ENCODE peak calls at places on chromosome X, in eight cellular contexts. T, Y, A, W, U, I, B and X are unnamed samples.

GRCh38 chrX:149837639-149838038 is 43.3 kb upstream of the MAGEA8 start:
- DNase-seq in U (no peak), B (no peak), A (no peak), T (no peak), I (no peak), Y (no peak), W (no peak), X (no peak)

GRCh38 chrX:54208531-54208930 is 25.5 kb upstream of the FAM120C start:
- DNase-seq in A (no peak), T (no peak), U (no peak), I (no peak), Y (no peak), B (no peak), W (no peak), X (no peak)

GRCh38 chrX:45621356-45622041 is 420.8 kb upstream of the DIPK2B start:
- DNase-seq in U (no peak), I (no peak), T (no peak), B (no peak), W (no peak), Y (no peak), A (no peak), X (no peak)

GRCh38 chrX:47283015-47283771 is 50.4 kb downstream of the USP11 start:
- DNase-seq in B (no peak), U (no peak), T (no peak), A (no peak), I (peak; percentile 36), W (peak; percentile 30), Y (peak; percentile 58), X (peak; percentile 6)

GRCh38 chrX:149825424-149825823 is 43.7 kb downstream of the MAGEA9 start:
- DNase-seq in Y (peak; percentile 43), T (no peak), B (no peak), A (no peak), I (no peak), U (no peak), W (no peak), X (no peak)

GRCh38 chrX:113741744-113742143 is 842.1 kb upstream of the HTR2C start:
- DNase-seq in W (no peak), U (no peak), T (no peak), I (no peak), Y (no peak), A (no peak), B (no peak), X (no peak)

GRCh38 chrX:30590368-30590767 is 12.8 kb upstream of the TASL start:
- DNase-seq in W (no peak), B (no peak), Y (no peak), T (no peak), A (no peak), I (no peak), U (no peak), X (no peak)

GRCh38 chrX:140151316-140151715 is 186.0 kb upstream of the CXorf66 start:
- DNase-seq in A (no peak), U (no peak), I (no peak), W (no peak), B (no peak), T (no peak), Y (no peak), X (no peak)

GRCh38 chrX:11416600-11416999 is 123.4 kb downstream of the AMELX start:
- DNase-seq in W (no peak), U (no peak), I (no peak), A (no peak), B (no peak), T (no peak), Y (peak; percentile 18), X (no peak)

GRCh38 chrX:26925088-26925487 is 538.1 kb downstream of the PPP4R3C start:
- DNase-seq in B (no peak), W (no peak), I (no peak), Y (no peak), T (no peak), A (no peak), U (no peak), X (no peak)

DNA sequence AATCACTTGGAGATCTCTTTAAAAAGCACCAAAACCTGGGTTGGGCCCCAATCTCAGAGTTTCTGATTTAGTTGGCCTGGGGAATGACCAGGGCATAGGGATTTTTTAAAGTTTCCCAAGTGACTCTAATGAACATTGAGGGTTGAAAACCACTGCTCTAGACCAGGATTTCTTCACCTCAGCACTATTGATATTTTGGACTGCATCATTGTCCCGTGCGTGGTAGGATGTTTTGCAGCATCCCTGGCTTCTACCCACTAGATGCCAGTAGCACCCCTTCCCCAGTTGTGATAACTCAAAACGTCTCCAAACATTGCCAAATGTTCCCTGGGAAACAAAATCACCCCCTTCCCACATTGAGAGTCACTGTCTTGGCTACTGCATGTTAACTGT is 61.8 kb downstream of the ATXN3L start:
- DNase-seq in W (no peak), T (no peak), I (no peak), Y (no peak), U (no peak), A (no peak), B (no peak), X (no peak)
- TF ChIP-seq POLR2A in W (no peak), T (no peak), I (no peak), Y (no peak), U (no peak), A (no peak), B (no peak), X (no peak)

GRCh38 chrX:107729558-107730297 is 45.9 kb downstream of the TSC22D3 start:
- DNase-seq in T (no peak), Y (peak; percentile 88), U (no peak), A (no peak), B (no peak), W (peak; percentile 78), I (peak; percentile 69), X (no peak)

GRCh38 chrX:107725761-107726555 is 49.6 kb downstream of the TSC22D3 start:
- DNase-seq in A (no peak), T (no peak), B (no peak), I (peak; percentile 47), Y (peak; percentile 74), W (no peak), U (no peak), X (no peak)

GRCh38 chrX:107730298-107730655 is 45.3 kb downstream of the TSC22D3 start:
- DNase-seq in B (no peak), Y (peak; percentile 55), U (no peak), T (no peak), W (no peak), I (no peak), A (no peak), X (no peak)

GRCh38 chrX:107726809-107727534 is 48.6 kb downstream of the TSC22D3 start:
- DNase-seq in A (no peak), T (no peak), U (no peak), B (no peak), Y (no peak), W (peak; percentile 53), I (no peak), X (no peak)

GRCh38 chrX:107728342-107729099 is 47.1 kb downstream of the TSC22D3 start:
- DNase-seq in W (peak; percentile 51), Y (no peak), B (no peak), U (no peak), T (no peak), A (no peak), I (no peak), X (no peak)
- TF ChIP-seq POLR2A in W (no peak), Y (no peak), B (no peak), U (no peak), T (no peak), A (no peak), I (no peak), X (no peak)

DNA sequence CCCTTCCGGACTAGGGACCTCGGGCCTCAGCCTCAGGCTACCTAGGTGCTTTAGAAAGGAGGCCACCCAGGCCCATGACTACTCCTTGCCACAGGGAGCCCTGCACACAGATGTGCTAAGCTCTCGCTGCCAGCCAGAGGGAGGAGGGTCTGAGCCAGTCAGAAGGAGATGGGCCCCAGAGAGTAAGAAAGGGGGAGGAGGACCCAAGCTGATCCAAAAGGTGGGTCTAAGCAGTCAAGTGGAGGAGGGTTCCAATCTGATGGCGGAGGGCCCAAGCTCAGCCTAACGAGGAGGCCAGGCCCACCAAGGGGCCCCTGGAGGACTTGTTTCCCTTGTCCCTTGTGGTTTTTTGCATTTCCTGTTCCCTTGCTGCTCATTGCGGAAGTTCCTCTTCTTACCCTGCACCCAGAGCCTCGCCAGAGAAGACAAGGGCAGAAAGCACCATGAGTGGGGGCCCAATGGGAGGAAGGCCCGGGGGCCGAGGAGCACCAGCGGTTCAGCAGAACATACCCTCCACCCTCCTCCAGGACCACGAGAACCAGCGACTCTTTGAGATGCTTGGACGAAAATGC is at the start of gene WAS:
- DNase-seq in U (peak; percentile 53), A (no peak), I (no peak), W (peak; percentile 54), Y (no peak), T (no peak), B (peak; percentile 67), X (no peak)
- TF ChIP-seq POLR2A in U (no peak), A (no peak), I (no peak), W (no peak), Y (no peak), T (no peak), B (peak; percentile 70), X (no peak)

DNA sequence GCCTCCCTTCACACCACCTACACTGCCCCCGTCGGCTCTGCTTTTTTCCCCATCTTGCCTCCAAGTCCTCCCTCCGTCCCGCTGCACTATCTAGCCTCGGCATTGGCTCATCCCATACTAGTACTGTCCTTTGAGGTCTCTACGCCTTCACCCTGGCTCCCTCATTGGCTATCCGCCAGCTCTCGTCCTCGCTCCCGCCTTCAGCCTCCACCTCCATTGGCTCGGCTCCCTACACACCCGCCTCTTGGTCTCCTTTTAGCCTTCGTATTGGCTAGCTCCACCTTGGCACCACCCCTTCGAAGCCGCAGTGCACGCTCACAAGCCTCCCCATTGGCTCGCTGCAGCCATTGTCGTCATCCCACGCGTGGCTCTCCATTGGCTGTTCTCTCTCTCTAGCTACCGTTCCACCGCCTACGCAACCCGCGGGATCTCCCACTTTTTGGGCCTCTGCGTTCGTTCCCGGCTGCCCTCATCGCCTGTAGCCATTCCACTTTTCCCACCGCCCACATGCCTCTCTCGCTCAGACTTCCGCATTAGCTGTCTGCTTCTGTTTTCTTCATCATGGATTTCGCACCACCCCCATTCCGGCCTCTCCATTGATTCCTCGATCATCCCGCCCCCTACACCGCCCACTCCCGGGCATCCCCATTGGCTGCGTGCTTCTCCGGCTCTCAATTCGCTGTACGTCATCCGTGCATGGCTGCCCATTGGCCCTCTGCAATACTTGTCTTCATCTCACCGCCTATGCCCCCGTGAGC is 404 bp upstream of the PPP1R3F start:
- DNase-seq in B (peak; percentile 80), W (peak; percentile 98), Y (peak; percentile 97), I (peak; percentile 95), A (peak; percentile 96), U (peak; percentile 93), T (peak; percentile 99), X (peak; percentile 79)
- TF ChIP-seq POLR2A in B (peak; percentile 80), W (peak; percentile 73), Y (peak; percentile 78), I (peak; percentile 41), A (no peak), U (no peak), T (no peak), X (peak; percentile 50)